ENCODE peak calls at places on chromosomes 7 and 10, in nine cellular contexts. One of them, this sample, is unnamed.

GRCh38 chr7:5077740-5078139 is 32.1 kb downstream of the RBAK start:
- DNase-seq in iris pigment epithelial cell: peak
- DNase-seq in substantia nigra: peak
- DNase-seq in nucleus accumbens: no peak
- DNase-seq in AG20443: peak
- DNase-seq in effector CD4-positive, alpha-beta T cell: no peak
- DNase-seq in psoas muscle: no peak
- DNase-seq in pancreas: no peak
- DNase-seq in HCEC 1CT: no peak
- DNase-seq in this sample: no peak

GRCh38 chr7:31336202-31337035 is 4.1 kb downstream of the NEUROD6 start:
- DNase-seq in HCEC 1CT: no peak
- DNase-seq in substantia nigra: no peak
- DNase-seq in psoas muscle: no peak
- DNase-seq in iris pigment epithelial cell: no peak
- DNase-seq in AG20443: peak
- DNase-seq in nucleus accumbens: no peak
- DNase-seq in pancreas: peak
- DNase-seq in effector CD4-positive, alpha-beta T cell: no peak
- DNase-seq in this sample: no peak

GRCh38 chr10:132698761-132699391 is 87.1 kb downstream of the NKX6-2 start:
- DNase-seq in substantia nigra: no peak
- DNase-seq in HCEC 1CT: no peak
- DNase-seq in psoas muscle: no peak
- DNase-seq in pancreas: no peak
- DNase-seq in iris pigment epithelial cell: no peak
- DNase-seq in AG20443: no peak
- DNase-seq in nucleus accumbens: no peak
- DNase-seq in effector CD4-positive, alpha-beta T cell: no peak
- DNase-seq in this sample: no peak

GRCh38 chr10:13690281-13690825 is 103.6 kb downstream of the PRPF18 start:
- DNase-seq in substantia nigra: no peak
- DNase-seq in pancreas: no peak
- DNase-seq in effector CD4-positive, alpha-beta T cell: no peak
- DNase-seq in iris pigment epithelial cell: no peak
- DNase-seq in HCEC 1CT: no peak
- DNase-seq in AG20443: no peak
- DNase-seq in psoas muscle: no peak
- DNase-seq in nucleus accumbens: no peak
- DNase-seq in this sample: no peak

GRCh38 chr10:86256690-86257315 is 109.8 kb downstream of the GRID1 start:
- DNase-seq in AG20443: peak
- DNase-seq in nucleus accumbens: no peak
- DNase-seq in iris pigment epithelial cell: no peak
- DNase-seq in psoas muscle: no peak
- DNase-seq in HCEC 1CT: no peak
- DNase-seq in substantia nigra: no peak
- DNase-seq in pancreas: no peak
- DNase-seq in effector CD4-positive, alpha-beta T cell: no peak
- DNase-seq in this sample: no peak

GRCh38 chr10:78339251-78339650 is 305.6 kb downstream of the RPS24 start:
- DNase-seq in AG20443: no peak
- DNase-seq in nucleus accumbens: no peak
- DNase-seq in iris pigment epithelial cell: no peak
- DNase-seq in pancreas: peak
- DNase-seq in HCEC 1CT: no peak
- DNase-seq in psoas muscle: no peak
- DNase-seq in substantia nigra: no peak
- DNase-seq in effector CD4-positive, alpha-beta T cell: no peak
- DNase-seq in this sample: peak

GRCh38 chr7:90726623-90727022 is 130.5 kb downstream of the CDK14 start:
- DNase-seq in psoas muscle: no peak
- DNase-seq in effector CD4-positive, alpha-beta T cell: no peak
- DNase-seq in iris pigment epithelial cell: peak
- DNase-seq in HCEC 1CT: peak
- DNase-seq in nucleus accumbens: no peak
- DNase-seq in substantia nigra: no peak
- DNase-seq in pancreas: peak
- DNase-seq in AG20443: peak
- DNase-seq in this sample: peak

GRCh38 chr7:157568785-157569584 is 232.2 kb downstream of the DNAJB6 start:
- DNase-seq in psoas muscle: peak
- DNase-seq in substantia nigra: peak
- DNase-seq in pancreas: peak
- DNase-seq in nucleus accumbens: peak
- DNase-seq in AG20443: peak
- DNase-seq in iris pigment epithelial cell: peak
- DNase-seq in effector CD4-positive, alpha-beta T cell: peak
- DNase-seq in HCEC 1CT: no peak
- DNase-seq in this sample: peak

GRCh38 chr10:22010973-22011408 is 7.5 kb upstream of the DNAJC1 start:
- DNase-seq in iris pigment epithelial cell: no peak
- DNase-seq in effector CD4-positive, alpha-beta T cell: no peak
- DNase-seq in substantia nigra: no peak
- DNase-seq in AG20443: no peak
- DNase-seq in nucleus accumbens: no peak
- DNase-seq in psoas muscle: no peak
- DNase-seq in HCEC 1CT: peak
- DNase-seq in pancreas: no peak
- DNase-seq in this sample: no peak

GRCh38 chr7:22565315-22565811 is 65.4 kb upstream of the STEAP1B start:
- DNase-seq in psoas muscle: no peak
- DNase-seq in HCEC 1CT: peak
- DNase-seq in effector CD4-positive, alpha-beta T cell: no peak
- DNase-seq in iris pigment epithelial cell: peak
- DNase-seq in pancreas: no peak
- DNase-seq in substantia nigra: no peak
- DNase-seq in nucleus accumbens: no peak
- DNase-seq in AG20443: peak
- DNase-seq in this sample: no peak

GRCh38 chr10:121296378-121296777 is 301.9 kb downstream of the FGFR2 start:
- DNase-seq in AG20443: no peak
- DNase-seq in pancreas: no peak
- DNase-seq in nucleus accumbens: no peak
- DNase-seq in HCEC 1CT: no peak
- DNase-seq in iris pigment epithelial cell: no peak
- DNase-seq in effector CD4-positive, alpha-beta T cell: no peak
- DNase-seq in substantia nigra: no peak
- DNase-seq in psoas muscle: no peak
- DNase-seq in this sample: no peak

GRCh38 chr10:88060762-88061161 is 197.3 kb downstream of the PTEN start:
- DNase-seq in psoas muscle: no peak
- DNase-seq in nucleus accumbens: no peak
- DNase-seq in effector CD4-positive, alpha-beta T cell: no peak
- DNase-seq in HCEC 1CT: no peak
- DNase-seq in pancreas: no peak
- DNase-seq in substantia nigra: no peak
- DNase-seq in AG20443: no peak
- DNase-seq in iris pigment epithelial cell: no peak
- DNase-seq in this sample: no peak

GRCh38 chr10:6578221-6579192 is 1.6 kb downstream of the PRKCQ start:
- DNase-seq in substantia nigra: no peak
- DNase-seq in nucleus accumbens: no peak
- DNase-seq in psoas muscle: no peak
- DNase-seq in effector CD4-positive, alpha-beta T cell: no peak
- DNase-seq in iris pigment epithelial cell: no peak
- DNase-seq in pancreas: no peak
- DNase-seq in HCEC 1CT: no peak
- DNase-seq in AG20443: no peak
- DNase-seq in this sample: no peak

GRCh38 chr7:604038-604883 is 84.6 kb upstream of the PDGFA start:
- DNase-seq in iris pigment epithelial cell: peak
- DNase-seq in pancreas: peak
- DNase-seq in nucleus accumbens: no peak
- DNase-seq in psoas muscle: peak
- DNase-seq in AG20443: no peak
- DNase-seq in HCEC 1CT: no peak
- DNase-seq in effector CD4-positive, alpha-beta T cell: peak
- DNase-seq in substantia nigra: peak
- DNase-seq in this sample: peak

GRCh38 chr7:2771274-2771711 is 72.8 kb downstream of the GNA12 start:
- DNase-seq in psoas muscle: no peak
- DNase-seq in nucleus accumbens: no peak
- DNase-seq in effector CD4-positive, alpha-beta T cell: no peak
- DNase-seq in HCEC 1CT: no peak
- DNase-seq in substantia nigra: no peak
- DNase-seq in AG20443: no peak
- DNase-seq in pancreas: no peak
- DNase-seq in iris pigment epithelial cell: no peak
- DNase-seq in this sample: no peak

GRCh38 chr7:114933665-114934064 is 11.8 kb downstream of the MDFIC start:
- DNase-seq in iris pigment epithelial cell: no peak
- DNase-seq in pancreas: no peak
- DNase-seq in psoas muscle: no peak
- DNase-seq in effector CD4-positive, alpha-beta T cell: no peak
- DNase-seq in HCEC 1CT: no peak
- DNase-seq in substantia nigra: no peak
- DNase-seq in nucleus accumbens: no peak
- DNase-seq in AG20443: no peak
- DNase-seq in this sample: no peak

GRCh38 chr7:44325181-44325671 is at the start of gene CAMK2B:
- DNase-seq in AG20443: peak
- DNase-seq in nucleus accumbens: no peak
- DNase-seq in effector CD4-positive, alpha-beta T cell: no peak
- DNase-seq in HCEC 1CT: no peak
- DNase-seq in pancreas: no peak
- DNase-seq in iris pigment epithelial cell: no peak
- DNase-seq in psoas muscle: peak
- DNase-seq in substantia nigra: no peak
- DNase-seq in this sample: no peak

This sample was measured in stomach.